ENCODE peak calls at places on chromosomes 7 and 10, in six cellular contexts. G is uterus, D is esophagus squamous epithelium, S is HCT116, Y is IMR-90, C is heart left ventricle. R is an unnamed sample.

GRCh38 chr7:132590162-132590561 is 13.9 kb upstream of the PLXNA4 start:
- DNase-seq in Y (no peak), D (no peak), C (no peak), G (no peak), S (no peak), R (no peak)

GRCh38 chr7:108280136-108280535 is 150.0 kb upstream of the LAMB4 start:
- DNase-seq in D (no peak), S (no peak), C (no peak), Y (no peak), G (no peak), R (no peak)

GRCh38 chr10:96299383-96299782 is 4.9 kb upstream of the DNTT start:
- DNase-seq in S (no peak), G (no peak), D (no peak), C (no peak), Y (no peak), R (no peak)

GRCh38 chr10:15472431-15473400 is 101.6 kb upstream of the FAM171A1 start:
- DNase-seq in Y (peak), G (peak), C (no peak), D (no peak), S (no peak), R (no peak)

GRCh38 chr10:8489823-8490222 is 435.3 kb downstream of the GATA3 start:
- DNase-seq in Y (no peak), G (no peak), C (no peak), D (no peak), S (no peak), R (no peak)

GRCh38 chr10:132263866-132264265 is 43.9 kb downstream of the STK32C start:
- DNase-seq in C (no peak), S (no peak), Y (no peak), G (no peak), D (no peak), R (no peak)

GRCh38 chr7:99514050-99514449 is 9.6 kb downstream of the ZKSCAN5 start:
- DNase-seq in D (no peak), Y (peak), S (no peak), G (no peak), C (no peak), R (no peak)

GRCh38 chr7:112161253-112162160 is 44.7 kb downstream of the DOCK4 start:
- DNase-seq in D (no peak), Y (no peak), S (no peak), C (no peak), G (no peak), R (no peak)

GRCh38 chr10:36381748-36382147 is 739.7 kb upstream of the FZD8 start:
- DNase-seq in G (no peak), Y (no peak), D (no peak), S (no peak), C (no peak), R (no peak)

GRCh38 chr10:95242581-95243317 is 48.1 kb downstream of the PDLIM1 start:
- DNase-seq in G (no peak), Y (peak), D (no peak), C (no peak), S (no peak), R (no peak)

GRCh38 chr7:151660141-151660540 is 140.4 kb upstream of the RHEB start:
- DNase-seq in D (no peak), G (no peak), Y (peak), S (no peak), C (no peak), R (no peak)

GRCh38 chr10:58089739-58090138 is 178.0 kb downstream of the IPMK start:
- DNase-seq in Y (no peak), S (no peak), G (no peak), D (no peak), C (no peak), R (no peak)

GRCh38 chr7:45182856-45183710 is 25.5 kb downstream of the RAMP3 start:
- DNase-seq in Y (no peak), D (no peak), G (peak), C (peak), S (no peak), R (peak)

GRCh38 chr7:5354460-5355279 is 69.0 kb downstream of the TNRC18 start:
- DNase-seq in Y (peak), D (no peak), S (no peak), G (peak), C (peak), R (no peak)

GRCh38 chr10:86400705-86401587 is 34.4 kb upstream of the GRID1 start:
- DNase-seq in C (peak), G (peak), S (peak), Y (no peak), D (no peak), R (no peak)

GRCh38 chr10:70191906-70192305 is 21.6 kb upstream of the SAR1A start:
- DNase-seq in Y (peak), S (no peak), C (no peak), G (no peak), D (no peak), R (no peak)

GRCh38 chr10:120761951-120762350 is 89.2 kb upstream of the WDR11 start:
- DNase-seq in C (no peak), G (no peak), S (no peak), D (no peak), Y (no peak), R (no peak)

GRCh38 chr7:147415991-147416390 is 1174.6 kb upstream of the C7orf33 start:
- DNase-seq in C (no peak), S (no peak), Y (peak), D (no peak), G (no peak), R (no peak)

GRCh38 chr7:155256761-155257481 is 40.8 kb upstream of the INSIG1 start:
- DNase-seq in G (no peak), C (no peak), S (no peak), Y (no peak), D (no peak), R (no peak)

GRCh38 chr10:89307213-89307612 is 5.4 kb downstream of the IFIT2 start:
- DNase-seq in C (no peak), Y (no peak), D (no peak), G (no peak), S (no peak), R (no peak)

GRCh38 chr7:11194492-11194891 is 220.8 kb downstream of the PHF14 start:
- DNase-seq in Y (no peak), C (no peak), G (no peak), D (no peak), S (no peak), R (no peak)

GRCh38 chr10:127943336-127943910 is 36.5 kb downstream of the PTPRE start:
- DNase-seq in Y (no peak), C (no peak), G (no peak), D (no peak), S (no peak), R (no peak)

GRCh38 chr10:96919785-96920425 is 87.8 kb downstream of the LCOR start:
- DNase-seq in S (no peak), G (no peak), Y (peak), C (no peak), D (no peak), R (no peak)

GRCh38 chr10:101217450-101218281 is 11.6 kb downstream of the LBX1 start:
- DNase-seq in G (no peak), S (no peak), C (no peak), D (no peak), Y (peak), R (no peak)

GRCh38 chr10:43295436-43295835 is 28.6 kb upstream of the RASGEF1A start:
- DNase-seq in D (no peak), Y (no peak), C (no peak), S (no peak), G (no peak), R (peak)

DNA sequence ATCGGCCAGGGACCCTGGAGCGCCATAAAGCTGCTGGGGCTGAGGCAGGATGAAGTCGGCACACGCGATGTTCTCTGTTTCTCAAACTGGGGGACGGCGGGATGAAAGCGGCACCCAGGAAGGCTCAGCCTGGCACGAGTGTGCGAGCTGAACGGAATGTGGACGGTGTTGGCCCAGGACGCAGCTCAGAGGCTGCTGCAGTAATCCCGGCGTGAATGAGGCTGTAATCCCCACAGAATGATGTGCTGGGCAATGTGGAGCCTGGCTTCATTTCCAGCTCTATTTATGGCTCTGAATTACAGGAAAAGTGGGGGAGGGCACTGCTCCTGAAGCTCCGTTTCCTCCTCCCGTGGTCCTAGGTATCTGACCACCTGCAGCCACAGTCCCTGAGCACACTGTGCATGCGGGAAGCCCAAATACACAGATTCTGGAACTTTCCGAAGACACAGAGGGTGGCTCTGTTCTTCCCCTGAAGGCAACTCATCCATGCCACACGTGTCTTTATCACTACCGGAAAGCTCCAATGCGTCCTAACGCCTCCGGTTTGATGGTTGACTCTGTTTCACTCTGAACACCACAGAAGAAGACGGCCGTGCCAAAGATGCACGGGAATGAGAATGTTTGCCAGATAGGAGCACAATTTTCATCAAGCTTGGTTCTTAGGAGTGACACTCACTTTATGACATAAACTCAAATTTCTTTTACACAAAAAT is 37.6 kb downstream of the KLF6 start:
- DNase-seq in S (no peak), D (no peak), G (no peak), C (no peak), Y (no peak), R (no peak)
- H3K4me3 ChIP-seq in S (no peak), D (peak), G (no peak), C (peak), Y (no peak), R (no peak)

GRCh38 chr10:119167041-119167440 is 1.5 kb upstream of the SFXN4 start:
- DNase-seq in C (no peak), D (no peak), S (no peak), Y (no peak), G (no peak), R (no peak)

GRCh38 chr10:119162693-119163092 is 2.8 kb downstream of the SFXN4 start:
- DNase-seq in D (no peak), S (no peak), G (no peak), C (no peak), Y (no peak), R (no peak)

GRCh38 chr10:119166564-119166963 is 1.1 kb upstream of the SFXN4 start:
- DNase-seq in D (no peak), G (no peak), C (no peak), S (no peak), Y (no peak), R (no peak)

GRCh38 chr10:119166111-119166500 is 592 bp upstream of the SFXN4 start:
- DNase-seq in Y (no peak), D (no peak), G (no peak), S (no peak), C (no peak), R (no peak)

GRCh38 chr10:119165171-119166110 is at the start of gene SFXN4:
- DNase-seq in C (peak), D (peak), G (peak), Y (peak), S (peak), R (peak)
- TF ChIP-seq POLR2A in C (no peak), D (no peak), G (peak), Y (no peak), S (peak), R (no peak)

DNA sequence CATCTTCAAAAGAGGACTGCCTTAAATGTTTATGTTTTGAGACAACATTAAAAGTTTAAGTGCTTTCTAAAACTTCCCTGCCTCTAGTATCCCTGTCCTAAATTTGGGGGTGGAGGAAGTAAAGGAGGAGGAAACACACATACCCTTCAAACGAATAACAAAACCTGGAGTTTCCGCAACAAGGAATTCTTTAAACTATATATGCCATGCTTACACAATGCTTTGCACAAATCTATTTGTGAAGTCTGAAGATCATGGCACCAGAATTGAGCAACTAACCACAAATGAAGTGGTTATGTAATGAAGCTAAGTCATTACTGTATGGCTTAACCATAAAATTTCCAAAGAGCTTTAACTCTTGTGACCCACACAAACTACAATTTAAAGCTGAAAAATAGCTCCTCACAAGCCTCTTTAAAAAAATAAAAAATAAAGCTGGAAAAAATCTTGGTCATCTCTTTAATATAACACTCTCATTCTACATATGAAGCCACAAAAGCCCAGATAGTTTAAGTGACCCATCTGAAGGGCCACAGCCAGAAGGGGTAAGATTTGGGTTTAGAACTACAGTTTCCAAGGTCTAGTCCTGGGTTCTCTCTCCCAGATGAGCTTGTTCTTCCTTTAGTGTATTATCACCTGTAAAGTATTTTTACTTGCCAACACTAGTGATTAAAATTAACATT is 9.4 kb downstream of the NCOA4 start:
- DNase-seq in Y (peak), C (no peak), G (no peak), S (no peak), D (no peak), R (no peak)
- H3K4me3 ChIP-seq in Y (no peak), C (peak), G (no peak), S (no peak), D (no peak), R (no peak)

GRCh38 chr10:73965890-73966768 is 31.8 kb upstream of the VCL start:
- DNase-seq in C (peak), Y (peak), D (no peak), S (peak), G (peak), R (peak)
- TF ChIP-seq POLR2A in C (no peak), Y (no peak), D (no peak), S (no peak), G (peak), R (no peak)

DNA sequence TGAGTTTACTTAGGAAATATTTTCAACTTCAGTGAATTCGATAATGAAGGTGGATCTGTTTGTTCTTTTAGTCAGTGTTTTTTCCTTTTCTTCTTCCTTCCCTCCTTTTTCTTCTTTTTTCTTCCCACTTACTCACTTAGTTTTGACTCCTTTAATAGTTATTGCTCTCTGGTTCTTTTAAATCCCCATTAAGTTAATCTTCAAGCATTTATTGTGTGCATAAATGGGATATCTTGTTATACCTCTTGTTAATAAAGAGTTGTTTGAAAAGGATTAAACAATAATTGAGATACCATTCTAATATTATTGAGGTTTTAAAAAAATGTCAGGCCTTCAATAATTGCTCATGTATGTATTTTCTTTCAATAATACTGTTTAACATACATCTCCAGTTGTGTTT is 19.5 kb downstream of the STAM start:
- DNase-seq in G (no peak), Y (no peak), D (no peak), C (no peak), S (no peak), R (no peak)
- H3K4me3 ChIP-seq in G (no peak), Y (no peak), D (no peak), C (no peak), S (no peak), R (no peak)